ENCODE peak calls at places on chromosomes 11 and 22, in eight cellular contexts. U is stimulated activated CD4-positive, alpha-beta T cell treated with anti-CD3 and anti-CD28 coated beads, Interleukin-1b, Interleukin-23, amount 100 ng/mL, for 1 hour; X is Caki2; Z is RPMI8226; O is central memory CD4-positive, alpha-beta T cell; F is hypothalamus; Q is T-helper 2 cell; P is DMS53. I is an unnamed sample.
A peak's percentile ranks its signal among the peaks of the same experiment; 100 is the strongest.

GRCh38 chr11:61736310-61736709 is 16.1 kb upstream of the MYRF start:
- DNase-seq in U (no peak), X (no peak), Z (no peak), O (no peak), F (no peak), Q (no peak), P (no peak), I (peak; percentile 53)

GRCh38 chr11:132125855-132126841 is 755.7 kb downstream of the NTM start:
- DNase-seq in U (no peak), X (no peak), Z (no peak), O (no peak), F (no peak), Q (peak; percentile 68), P (peak; percentile 25), I (no peak)

GRCh38 chr11:86101493-86101892 is 32.6 kb upstream of the PICALM start:
- DNase-seq in U (no peak), X (no peak), Z (no peak), O (no peak), F (no peak), Q (no peak), P (no peak), I (no peak)

GRCh38 chr11:125141686-125142535 is 22.6 kb upstream of the PKNOX2 start:
- DNase-seq in U (no peak), X (peak; percentile 7), Z (peak; percentile 16), O (peak; percentile 36), F (no peak), Q (peak; percentile 29), P (peak; percentile 25), I (peak; percentile 24)

GRCh38 chr11:48095779-48096470 is 115.6 kb downstream of the PTPRJ start:
- DNase-seq in U (no peak), X (no peak), Z (no peak), O (no peak), F (no peak), Q (no peak), P (no peak), I (no peak)

GRCh38 chr11:117824571-117825537 is at the start of gene FXYD2:
- DNase-seq in U (no peak), X (peak; percentile 74), Z (no peak), O (no peak), F (no peak), Q (no peak), P (peak; percentile 36), I (no peak)

GRCh38 chr11:128725630-128726461 is 32.0 kb downstream of the FLI1 start:
- DNase-seq in U (peak; percentile 13), X (no peak), Z (peak; percentile 88), O (peak; percentile 89), F (no peak), Q (peak; percentile 97), P (no peak), I (no peak)

GRCh38 chr22:48692734-48693376 is 1134.8 kb downstream of the BRD1 start:
- DNase-seq in U (no peak), X (no peak), Z (no peak), O (no peak), F (no peak), Q (no peak), P (no peak), I (no peak)

GRCh38 chr11:65388731-65389130 is 2.3 kb downstream of the FRMD8 start:
- DNase-seq in U (no peak), X (no peak), Z (peak; percentile 69), O (no peak), F (no peak), Q (peak; percentile 46), P (no peak), I (no peak)

GRCh38 chr22:50115693-50116092 is 25.9 kb downstream of the MOV10L1 start:
- DNase-seq in U (no peak), X (no peak), Z (peak; percentile 54), O (no peak), F (no peak), Q (no peak), P (no peak), I (no peak)

GRCh38 chr11:126102436-126102894 is 39.8 kb upstream of the CDON start:
- DNase-seq in U (no peak), X (no peak), Z (peak; percentile 45), O (no peak), F (no peak), Q (no peak), P (peak; percentile 44), I (no peak)

GRCh38 chr22:32203181-32204105 is 1.4 kb downstream of the RFPL2 start:
- DNase-seq in U (no peak), X (no peak), Z (no peak), O (no peak), F (no peak), Q (peak; percentile 7), P (peak; percentile 20), I (no peak)

GRCh38 chr11:66857234-66857926 is 516 bp downstream of the LRFN4 start:
- DNase-seq in U (no peak), X (no peak), Z (no peak), O (no peak), F (no peak), Q (no peak), P (peak; percentile 60), I (no peak)

GRCh38 chr11:126853732-126854131 is 146.8 kb downstream of the KIRREL3 start:
- DNase-seq in U (no peak), X (peak; percentile 37), Z (no peak), O (no peak), F (no peak), Q (no peak), P (no peak), I (no peak)

GRCh38 chr11:77176996-77177395 is 49.0 kb downstream of the MYO7A start:
- DNase-seq in U (no peak), X (no peak), Z (no peak), O (no peak), F (no peak), Q (no peak), P (no peak), I (no peak)

GRCh38 chr11:74417860-74418508 is 19.8 kb upstream of the PGM2L1 start:
- DNase-seq in U (no peak), X (peak; percentile 2), Z (no peak), O (no peak), F (no peak), Q (no peak), P (peak; percentile 85), I (no peak)

GRCh38 chr22:39396156-39396796 is 3.3 kb upstream of the TAB1 start:
- DNase-seq in U (no peak), X (no peak), Z (no peak), O (no peak), F (no peak), Q (no peak), P (no peak), I (no peak)

GRCh38 chr11:82936261-82936660 is 34.7 kb downstream of the DDIAS start:
- DNase-seq in U (no peak), X (no peak), Z (no peak), O (no peak), F (no peak), Q (no peak), P (no peak), I (no peak)

I was measured in frontal cortex.